ENCODE peak calls at places on chromosomes 7 and 10, in four cellular contexts. U, G, B and H are unnamed samples. For H3K4me1, the result is how much of the 10 kb centered on the place peaks cover.

GRCh38 chr7:27593226-27593625 is 69.5 kb downstream of the HIBADH start:
- DNase-seq in B (no peak), U (no peak), G (no peak), H (no peak)

GRCh38 chr10:18312385-18313145 is 172.3 kb downstream of the CACNB2 start:
- DNase-seq in B (peak), G (no peak), U (no peak), H (no peak)

GRCh38 chr10:271201-271600 is 135.9 kb downstream of the ZMYND11 start:
- DNase-seq in U (no peak), B (no peak), G (no peak), H (no peak)

GRCh38 chr10:116237260-116237659 is 35.7 kb downstream of the GFRA1 start:
- DNase-seq in G (no peak), B (no peak), U (no peak), H (no peak)

GRCh38 chr10:7541137-7542087 is 125.4 kb downstream of the ITIH5 start:
- DNase-seq in G (peak), B (no peak), U (no peak), H (peak)

GRCh38 chr7:121288894-121289293 is 39.9 kb upstream of the WNT16 start:
- DNase-seq in U (no peak), G (no peak), B (no peak), H (no peak)

GRCh38 chr7:46072722-46073121 is 151.7 kb upstream of the IGFBP3 start:
- DNase-seq in U (no peak), G (no peak), B (no peak), H (no peak)

GRCh38 chr7:96723622-96724021 is 14.0 kb upstream of the SEM1 start:
- DNase-seq in U (no peak), G (no peak), B (no peak), H (no peak)

GRCh38 chr10:133139561-133140065 is 20.4 kb upstream of the KNDC1 start:
- DNase-seq in B (no peak), U (peak), G (no peak), H (peak)

GRCh38 chr10:47264797-47265281 is 35.2 kb upstream of the GDF10 start:
- DNase-seq in G (no peak), B (no peak), U (no peak), H (no peak)

GRCh38 chr7:33862946-33863814 is 42.2 kb upstream of the BMPER start:
- DNase-seq in U (no peak), B (no peak), G (peak), H (peak)

GRCh38 chr10:71127019-71127534 is 85.3 kb upstream of the UNC5B start:
- DNase-seq in U (no peak), B (no peak), G (no peak), H (no peak)

GRCh38 chr10:133163889-133164815 is 4.1 kb downstream of the KNDC1 start:
- DNase-seq in B (no peak), U (peak), G (no peak), H (peak)

GRCh38 chr10:1376384-1376945 is 320.3 kb downstream of the WDR37 start:
- DNase-seq in B (no peak), U (no peak), G (no peak), H (no peak)

GRCh38 chr7:125423444-125424155 is 494.0 kb upstream of the POT1 start:
- DNase-seq in B (no peak), G (no peak), U (no peak), H (no peak)

GRCh38 chr10:3995302-3996210 is 210.5 kb upstream of the KLF6 start:
- DNase-seq in G (no peak), B (no peak), U (no peak), H (no peak)

GRCh38 chr7:113764401-113765035 is 154.3 kb downstream of the PPP1R3A start:
- DNase-seq in U (no peak), B (no peak), G (no peak), H (no peak)

GRCh38 chr7:90945104-90945752 is 319.0 kb upstream of the FZD1 start:
- DNase-seq in G (no peak), U (no peak), B (no peak), H (no peak)

DNA sequence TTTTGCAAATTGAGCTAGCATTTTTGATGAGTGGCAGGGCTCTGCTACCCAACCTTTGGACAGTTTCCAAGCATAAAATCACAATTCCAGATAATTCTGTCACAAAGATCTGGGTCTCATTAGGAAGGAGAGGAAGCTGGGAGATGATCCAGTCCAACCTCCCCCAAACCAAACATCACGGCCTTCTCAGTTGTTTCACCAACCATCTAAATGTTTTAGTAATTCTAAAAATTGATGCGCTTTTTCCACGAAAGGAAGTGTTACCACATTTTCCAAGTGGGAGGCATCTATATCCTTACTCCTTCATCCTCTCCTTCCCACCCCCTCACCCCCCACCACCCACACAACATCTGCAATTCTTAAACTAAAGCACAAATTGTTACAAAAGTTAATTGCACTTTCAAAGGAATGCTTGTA is 108.3 kb downstream of the EGFR start:
- DNase-seq in B (no peak), U (no peak), G (no peak), H (no peak)
- H3K4me1 ChIP-seq in B (half or more), U (half or more), G (half or more), H (half or more)

DNA sequence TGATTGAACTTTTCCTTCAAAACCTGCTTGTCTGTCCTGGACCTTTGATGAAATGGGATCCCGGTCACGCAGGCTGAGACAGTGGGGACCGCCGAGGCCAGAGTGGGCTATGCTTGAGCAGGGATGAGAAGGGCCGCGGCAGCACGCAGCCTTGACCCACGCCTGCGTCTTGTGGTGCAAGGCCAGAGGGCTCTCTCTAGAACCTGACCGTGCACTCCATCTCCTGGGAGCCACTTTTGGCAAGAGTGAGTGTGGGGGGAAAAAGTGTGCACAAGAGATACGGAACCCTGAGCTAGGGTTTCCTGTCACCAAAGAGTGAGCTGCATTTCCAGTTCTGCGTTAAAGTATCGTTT is 42.4 kb downstream of the WIPI2 start:
- DNase-seq in B (no peak), U (no peak), G (no peak), H (peak)
- H3K4me3 ChIP-seq in B (no peak), U (no peak), G (no peak), H (no peak)

GRCh38 chr7:101676062-101676461 is 47.0 kb upstream of the MYL10 start:
- DNase-seq in B (no peak), U (no peak), G (no peak), H (no peak)

GRCh38 chr7:101673315-101673714 is 44.2 kb upstream of the MYL10 start:
- DNase-seq in G (no peak), U (no peak), B (no peak), H (no peak)

GRCh38 chr7:101674439-101674838 is 45.3 kb upstream of the MYL10 start:
- DNase-seq in B (no peak), G (no peak), U (no peak), H (no peak)

GRCh38 chr7:101671783-101672356 is 42.8 kb upstream of the MYL10 start:
- DNase-seq in U (no peak), G (no peak), B (no peak), H (no peak)

DNA sequence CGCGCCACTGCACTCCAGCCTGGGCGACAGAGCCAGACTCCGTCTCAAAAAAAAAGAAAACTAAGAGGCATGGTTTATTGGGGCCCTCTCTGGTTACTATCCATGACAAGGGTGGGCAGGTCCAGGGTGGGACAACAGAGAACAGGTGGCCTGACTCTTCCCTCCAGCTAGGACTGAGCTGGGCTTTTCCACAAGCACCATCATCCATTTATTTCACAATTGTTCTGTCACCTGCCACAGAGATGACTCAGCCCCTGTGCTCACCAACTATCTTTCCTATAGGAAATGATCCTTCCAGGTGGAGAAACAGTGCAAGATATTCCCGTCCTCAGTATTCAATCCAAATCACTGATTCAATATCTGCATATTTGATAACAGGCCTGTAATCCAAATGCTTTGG is 44.9 kb upstream of the MYL10 start:
- DNase-seq in B (no peak), G (no peak), U (no peak), H (no peak)
- H3K4me1 ChIP-seq in B (under half), G (under half), U (under half), H (under half)

GRCh38 chr10:29908977-29909376 is 150.4 kb downstream of the JCAD start:
- DNase-seq in B (no peak), U (no peak), G (no peak), H (no peak)
- H3K4me3 ChIP-seq in B (no peak), U (no peak), G (no peak), H (no peak)

DNA sequence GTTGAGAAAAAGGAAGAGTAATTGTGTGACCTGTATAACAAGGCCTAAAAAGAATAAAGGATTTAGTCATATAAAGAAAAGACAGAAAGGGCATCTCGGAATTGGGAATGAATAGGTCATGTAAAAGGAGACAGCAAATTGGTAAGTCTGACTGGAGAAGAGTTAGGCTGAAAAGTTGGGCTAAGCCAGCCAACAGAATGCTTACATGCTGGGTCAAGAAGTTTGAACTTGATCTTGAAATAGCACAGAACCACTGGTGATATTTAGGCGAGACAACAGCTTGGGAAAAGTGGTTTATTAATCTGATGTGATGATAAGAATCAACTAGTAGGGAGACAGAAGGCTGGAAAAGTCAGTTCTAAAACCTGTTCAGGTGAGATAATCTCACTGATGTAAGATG is 4.8 kb downstream of the IDE start:
- DNase-seq in U (no peak), G (no peak), B (no peak), H (no peak)
- H3K4me1 ChIP-seq in U (under half), G (under half), B (under half), H (under half)

GRCh38 chr7:138979988-138980574 is 1.1 kb downstream of the KIAA1549 start:
- DNase-seq in U (no peak), G (no peak), B (no peak), H (no peak)
- H3K4me3 ChIP-seq in U (peak), G (peak), B (peak), H (peak)